ENCODE peak calls at places on chromosomes 13 and 19, in six cellular contexts. One of them, this sample, is unnamed.

GRCh38 chr19:2070436-2070827 is 19.4 kb upstream of the MKNK2 start:
- DNase-seq in lung: no peak
- DNase-seq in fibroblast of lung: no peak
- DNase-seq in right lobe of liver: no peak
- DNase-seq in heart right ventricle: no peak
- DNase-seq in lower lobe of right lung: no peak
- DNase-seq in this sample: no peak

GRCh38 chr19:38070573-38070972 is 153.4 kb downstream of the DPF1 start:
- DNase-seq in lung: no peak
- DNase-seq in fibroblast of lung: peak; percentile 78
- DNase-seq in right lobe of liver: no peak
- DNase-seq in heart right ventricle: no peak
- DNase-seq in lower lobe of right lung: no peak
- DNase-seq in this sample: no peak

GRCh38 chr13:21075303-21076264 is 14.2 kb upstream of the LATS2 start:
- DNase-seq in lung: no peak
- DNase-seq in fibroblast of lung: peak; percentile 42
- DNase-seq in right lobe of liver: no peak
- DNase-seq in heart right ventricle: peak; percentile 48
- DNase-seq in lower lobe of right lung: peak; percentile 66
- DNase-seq in this sample: no peak

GRCh38 chr13:110676511-110677204 is 29.3 kb downstream of the CARS2 start:
- DNase-seq in lung: no peak
- DNase-seq in fibroblast of lung: no peak
- DNase-seq in right lobe of liver: no peak
- DNase-seq in heart right ventricle: no peak
- DNase-seq in lower lobe of right lung: no peak
- DNase-seq in this sample: no peak

GRCh38 chr19:13885826-13886365 is 9.0 kb downstream of the NANOS3 start:
- DNase-seq in lung: no peak
- DNase-seq in fibroblast of lung: no peak
- DNase-seq in right lobe of liver: no peak
- DNase-seq in heart right ventricle: no peak
- DNase-seq in lower lobe of right lung: no peak
- DNase-seq in this sample: no peak

GRCh38 chr13:111506131-111506530 is 185.7 kb downstream of the TEX29 start:
- DNase-seq in lung: no peak
- DNase-seq in fibroblast of lung: no peak
- DNase-seq in right lobe of liver: no peak
- DNase-seq in heart right ventricle: no peak
- DNase-seq in lower lobe of right lung: no peak
- DNase-seq in this sample: no peak

GRCh38 chr13:85500716-85501256 is 298.4 kb downstream of the SLITRK6 start:
- DNase-seq in lung: no peak
- DNase-seq in fibroblast of lung: no peak
- DNase-seq in right lobe of liver: no peak
- DNase-seq in heart right ventricle: no peak
- DNase-seq in lower lobe of right lung: no peak
- DNase-seq in this sample: no peak

GRCh38 chr13:45439000-45439399 is 20.8 kb upstream of the SLC25A30 start:
- DNase-seq in lung: no peak
- DNase-seq in fibroblast of lung: no peak
- DNase-seq in right lobe of liver: no peak
- DNase-seq in heart right ventricle: no peak
- DNase-seq in lower lobe of right lung: no peak
- DNase-seq in this sample: no peak

GRCh38 chr13:38636106-38636505 is 50.8 kb upstream of the FREM2 start:
- DNase-seq in lung: no peak
- DNase-seq in fibroblast of lung: no peak
- DNase-seq in right lobe of liver: no peak
- DNase-seq in heart right ventricle: no peak
- DNase-seq in lower lobe of right lung: no peak
- DNase-seq in this sample: no peak

GRCh38 chr13:79741006-79741405 is 260.1 kb downstream of the NDFIP2 start:
- DNase-seq in lung: no peak
- DNase-seq in fibroblast of lung: peak; percentile 58
- DNase-seq in right lobe of liver: no peak
- DNase-seq in heart right ventricle: no peak
- DNase-seq in lower lobe of right lung: no peak
- DNase-seq in this sample: no peak

GRCh38 chr19:5178841-5179625 is 161.6 kb downstream of the PTPRS start:
- DNase-seq in lung: no peak
- DNase-seq in fibroblast of lung: no peak
- DNase-seq in right lobe of liver: no peak
- DNase-seq in heart right ventricle: no peak
- DNase-seq in lower lobe of right lung: no peak
- DNase-seq in this sample: no peak

GRCh38 chr19:52507266-52507665 is 20.2 kb upstream of the ZNF808 start:
- DNase-seq in lung: no peak
- DNase-seq in fibroblast of lung: peak; percentile 1
- DNase-seq in right lobe of liver: no peak
- DNase-seq in heart right ventricle: no peak
- DNase-seq in lower lobe of right lung: no peak
- DNase-seq in this sample: no peak

GRCh38 chr19:13430790-13431582 is 75.3 kb downstream of the CACNA1A start:
- DNase-seq in lung: peak; percentile 37
- DNase-seq in fibroblast of lung: peak; percentile 36
- DNase-seq in right lobe of liver: peak; percentile 58
- DNase-seq in heart right ventricle: peak; percentile 35
- DNase-seq in lower lobe of right lung: peak; percentile 48
- DNase-seq in this sample: peak; percentile 33

GRCh38 chr13:105147481-105147880 is 1388.0 kb downstream of the EFNB2 start:
- DNase-seq in lung: no peak
- DNase-seq in fibroblast of lung: peak; percentile 11
- DNase-seq in right lobe of liver: no peak
- DNase-seq in heart right ventricle: no peak
- DNase-seq in lower lobe of right lung: no peak
- DNase-seq in this sample: no peak

GRCh38 chr19:54684537-54684936 is 21.8 kb downstream of the LILRB4 start:
- DNase-seq in lung: no peak
- DNase-seq in fibroblast of lung: peak; percentile 2
- DNase-seq in right lobe of liver: no peak
- DNase-seq in heart right ventricle: no peak
- DNase-seq in lower lobe of right lung: no peak
- DNase-seq in this sample: no peak

GRCh38 chr19:11067356-11068113 is 21.7 kb upstream of the LDLR start:
- DNase-seq in lung: no peak
- DNase-seq in fibroblast of lung: peak; percentile 13
- DNase-seq in right lobe of liver: no peak
- DNase-seq in heart right ventricle: no peak
- DNase-seq in lower lobe of right lung: no peak
- DNase-seq in this sample: no peak

GRCh38 chr13:72390909-72391308 is 336.5 kb downstream of the MZT1 start:
- DNase-seq in lung: no peak
- DNase-seq in fibroblast of lung: peak; percentile 52
- DNase-seq in right lobe of liver: no peak
- DNase-seq in heart right ventricle: no peak
- DNase-seq in lower lobe of right lung: no peak
- DNase-seq in this sample: no peak

GRCh38 chr19:10965398-10965797 is 4.6 kb downstream of the SMARCA4 start:
- DNase-seq in lung: no peak
- DNase-seq in fibroblast of lung: no peak
- DNase-seq in right lobe of liver: no peak
- DNase-seq in heart right ventricle: no peak
- DNase-seq in lower lobe of right lung: no peak
- DNase-seq in this sample: no peak

GRCh38 chr19:38666662-38667448 is 19.4 kb downstream of the ACTN4 start:
- DNase-seq in lung: no peak
- DNase-seq in fibroblast of lung: peak; percentile 91
- DNase-seq in right lobe of liver: no peak
- DNase-seq in heart right ventricle: no peak
- DNase-seq in lower lobe of right lung: no peak
- DNase-seq in this sample: no peak

GRCh38 chr13:45368571-45368970 is 27.6 kb upstream of the TPT1 start:
- DNase-seq in lung: no peak
- DNase-seq in fibroblast of lung: no peak
- DNase-seq in right lobe of liver: no peak
- DNase-seq in heart right ventricle: no peak
- DNase-seq in lower lobe of right lung: no peak
- DNase-seq in this sample: no peak

GRCh38 chr19:19778666-19779065 is 42.9 kb downstream of the ZNF506 start:
- DNase-seq in lung: no peak
- DNase-seq in fibroblast of lung: peak; percentile 14
- DNase-seq in right lobe of liver: no peak
- DNase-seq in heart right ventricle: no peak
- DNase-seq in lower lobe of right lung: no peak
- DNase-seq in this sample: no peak

GRCh38 chr19:19775891-19776205 is 42.9 kb upstream of the ZNF14 start:
- DNase-seq in lung: no peak
- DNase-seq in fibroblast of lung: no peak
- DNase-seq in right lobe of liver: no peak
- DNase-seq in heart right ventricle: no peak
- DNase-seq in lower lobe of right lung: no peak
- DNase-seq in this sample: no peak

GRCh38 chr19:19774354-19775033 is 41.6 kb upstream of the ZNF14 start:
- DNase-seq in lung: no peak
- DNase-seq in fibroblast of lung: no peak
- DNase-seq in right lobe of liver: no peak
- DNase-seq in heart right ventricle: no peak
- DNase-seq in lower lobe of right lung: no peak
- DNase-seq in this sample: no peak

GRCh38 chr19:19776206-19777008 is 43.5 kb upstream of the ZNF14 start:
- DNase-seq in lung: peak; percentile 98
- DNase-seq in fibroblast of lung: peak; percentile 98
- DNase-seq in right lobe of liver: peak; percentile 99
- DNase-seq in heart right ventricle: peak; percentile 96
- DNase-seq in lower lobe of right lung: peak; percentile 98
- DNase-seq in this sample: peak; percentile 86

DNA sequence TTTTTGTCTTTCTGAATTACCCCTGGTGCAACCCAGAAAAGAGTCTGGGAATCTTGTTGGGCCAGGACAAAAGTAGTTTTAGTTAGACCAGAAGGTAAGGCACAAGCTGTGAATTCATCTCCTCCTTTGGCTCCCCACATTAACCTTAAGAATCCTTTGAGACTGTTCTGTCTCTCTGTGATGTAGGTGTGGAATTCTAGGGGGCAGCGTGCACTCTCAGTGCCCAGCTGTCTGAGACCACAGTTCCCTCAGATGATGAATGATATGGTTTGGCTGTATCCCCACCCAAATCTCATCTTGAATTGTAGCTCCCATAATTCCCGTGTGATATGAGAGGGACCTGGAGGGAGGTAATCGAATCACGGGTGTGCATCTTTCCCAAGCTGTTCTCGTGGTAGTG is 43.9 kb downstream of the ZNF506 start:
- DNase-seq in lung: no peak
- DNase-seq in fibroblast of lung: no peak
- DNase-seq in right lobe of liver: no peak
- DNase-seq in heart right ventricle: no peak
- DNase-seq in lower lobe of right lung: no peak
- DNase-seq in this sample: no peak
- TF ChIP-seq CTCF in lung: no peak
- TF ChIP-seq CTCF in fibroblast of lung: no peak
- TF ChIP-seq CTCF in right lobe of liver: no peak
- TF ChIP-seq CTCF in heart right ventricle: no peak
- TF ChIP-seq CTCF in lower lobe of right lung: no peak
- TF ChIP-seq CTCF in this sample: no peak

GRCh38 chr13:69485991-69486592 is 621.5 kb upstream of the ATXN8OS start:
- DNase-seq in lung: no peak
- DNase-seq in fibroblast of lung: no peak
- DNase-seq in right lobe of liver: no peak
- DNase-seq in heart right ventricle: no peak
- DNase-seq in lower lobe of right lung: no peak
- DNase-seq in this sample: no peak
- H3K27ac ChIP-seq in lung: no peak overlapping the region
- H3K27ac ChIP-seq in fibroblast of lung: no peak overlapping the region
- H3K27ac ChIP-seq in right lobe of liver: no peak overlapping the region
- H3K27ac ChIP-seq in heart right ventricle: no peak overlapping the region
- H3K27ac ChIP-seq in lower lobe of right lung: no peak overlapping the region
- H3K27ac ChIP-seq in this sample: no peak overlapping the region

DNA sequence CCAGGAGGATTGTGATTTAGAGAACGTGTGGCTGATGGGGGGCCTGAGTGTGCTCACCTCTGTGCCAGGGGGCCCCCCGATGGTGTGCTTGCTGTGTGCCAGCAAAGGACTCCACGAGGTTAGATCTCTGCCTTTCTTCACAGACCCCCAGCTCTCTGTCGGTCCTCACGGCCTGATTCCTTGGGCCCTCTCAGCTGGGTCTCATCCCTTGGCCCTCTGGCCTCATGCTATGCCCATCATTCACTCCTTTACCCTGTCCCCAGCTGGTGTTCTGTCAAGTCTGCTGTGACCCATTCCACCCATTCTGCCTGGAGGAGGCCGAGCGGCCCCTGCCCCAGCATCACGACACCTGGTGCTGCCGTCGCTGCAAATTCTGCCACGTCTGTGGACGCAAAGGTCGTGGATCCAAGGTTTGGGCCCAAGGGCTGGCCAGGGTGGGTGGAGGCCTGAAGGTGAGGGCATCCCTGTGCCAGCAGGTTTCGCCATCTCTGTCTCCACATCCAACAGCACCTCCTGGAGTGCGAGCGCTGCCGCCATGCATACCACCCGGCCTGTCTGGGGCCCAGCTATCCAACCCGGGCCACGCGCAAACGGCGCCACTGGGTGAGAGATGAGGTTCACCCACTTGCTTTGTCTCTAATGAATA is 7.5 kb downstream of the KMT2B start:
- DNase-seq in lung: no peak
- DNase-seq in fibroblast of lung: no peak
- DNase-seq in right lobe of liver: no peak
- DNase-seq in heart right ventricle: no peak
- DNase-seq in lower lobe of right lung: no peak
- DNase-seq in this sample: no peak
- H3K27me3 ChIP-seq in lung: no peaks in the 10 kb centered on the region
- H3K27me3 ChIP-seq in fibroblast of lung: no peaks in the 10 kb centered on the region
- H3K27me3 ChIP-seq in right lobe of liver: no peaks in the 10 kb centered on the region
- H3K27me3 ChIP-seq in heart right ventricle: no peaks in the 10 kb centered on the region
- H3K27me3 ChIP-seq in lower lobe of right lung: no peaks in the 10 kb centered on the region
- H3K27me3 ChIP-seq in this sample: no peaks in the 10 kb centered on the region

GRCh38 chr19:682678-683320 is 6.6 kb downstream of the FSTL3 start:
- DNase-seq in lung: no peak
- DNase-seq in fibroblast of lung: no peak
- DNase-seq in right lobe of liver: no peak
- DNase-seq in heart right ventricle: no peak
- DNase-seq in lower lobe of right lung: no peak
- DNase-seq in this sample: no peak

GRCh38 chr19:680287-681028 is 4.3 kb downstream of the FSTL3 start:
- DNase-seq in lung: peak; percentile 100
- DNase-seq in fibroblast of lung: peak; percentile 96
- DNase-seq in right lobe of liver: peak; percentile 100
- DNase-seq in heart right ventricle: peak; percentile 100
- DNase-seq in lower lobe of right lung: peak; percentile 100
- DNase-seq in this sample: peak; percentile 100

GRCh38 chr19:681029-681626 is 4.9 kb downstream of the FSTL3 start:
- DNase-seq in lung: no peak
- DNase-seq in fibroblast of lung: no peak
- DNase-seq in right lobe of liver: peak; percentile 93
- DNase-seq in heart right ventricle: peak; percentile 90
- DNase-seq in lower lobe of right lung: peak; percentile 92
- DNase-seq in this sample: peak; percentile 88

GRCh38 chr19:679418-680286 is 3.5 kb downstream of the FSTL3 start:
- DNase-seq in lung: peak; percentile 56
- DNase-seq in fibroblast of lung: peak; percentile 84
- DNase-seq in right lobe of liver: no peak
- DNase-seq in heart right ventricle: peak; percentile 77
- DNase-seq in lower lobe of right lung: peak; percentile 77
- DNase-seq in this sample: no peak

DNA sequence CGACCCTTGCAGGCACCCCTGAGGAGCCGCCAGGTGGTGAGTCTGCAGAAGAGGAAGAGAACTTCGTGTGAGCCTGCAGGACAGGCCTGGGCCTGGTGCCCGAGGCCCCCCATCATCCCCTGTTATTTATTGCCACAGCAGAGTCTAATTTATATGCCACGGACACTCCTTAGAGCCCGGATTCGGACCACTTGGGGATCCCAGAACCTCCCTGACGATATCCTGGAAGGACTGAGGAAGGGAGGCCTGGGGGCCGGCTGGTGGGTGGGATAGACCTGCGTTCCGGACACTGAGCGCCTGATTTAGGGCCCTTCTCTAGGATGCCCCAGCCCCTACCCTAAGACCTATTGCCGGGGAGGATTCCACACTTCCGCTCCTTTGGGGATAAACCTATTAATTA is 5.4 kb downstream of the FSTL3 start:
- DNase-seq in lung: no peak
- DNase-seq in fibroblast of lung: no peak
- DNase-seq in right lobe of liver: no peak
- DNase-seq in heart right ventricle: no peak
- DNase-seq in lower lobe of right lung: no peak
- DNase-seq in this sample: no peak
- TF ChIP-seq CTCF in lung: no peak
- TF ChIP-seq CTCF in fibroblast of lung: no peak
- TF ChIP-seq CTCF in right lobe of liver: no peak
- TF ChIP-seq CTCF in heart right ventricle: no peak
- TF ChIP-seq CTCF in lower lobe of right lung: no peak
- TF ChIP-seq CTCF in this sample: no peak